ENCODE peak calls at places on chromosomes 11 and 22, in seven cellular contexts. C is AG04449, E is pancreas, I is HCT116, F is germinal center, R is GM04504, Q is PC-9. K is an unnamed sample.
A peak's percentile ranks its signal among the peaks of the same experiment; 100 is the strongest.

GRCh38 chr11:86608251-86608799 is 64.1 kb downstream of the ME3 start:
- DNase-seq in C (no peak), E (peak; percentile 81), I (peak; percentile 67), F (peak; percentile 23), R (peak; percentile 56), Q (peak; percentile 72), K (no peak)

GRCh38 chr22:17717708-17718107 is 56.6 kb downstream of the BID start:
- DNase-seq in C (no peak), E (no peak), I (no peak), F (no peak), R (no peak), Q (no peak), K (no peak)

GRCh38 chr11:5655474-5655873 is 29.4 kb downstream of the TRIM5 start:
- DNase-seq in C (no peak), E (no peak), I (no peak), F (no peak), R (no peak), Q (no peak), K (no peak)

GRCh38 chr11:13861411-13861810 is 101.1 kb upstream of the SPON1 start:
- DNase-seq in C (no peak), E (no peak), I (no peak), F (peak; percentile 23), R (no peak), Q (no peak), K (no peak)

GRCh38 chr11:82043316-82043715 is 690.3 kb downstream of the FAM181B start:
- DNase-seq in C (no peak), E (no peak), I (no peak), F (no peak), R (peak; percentile 10), Q (no peak), K (no peak)

GRCh38 chr11:86116386-86116726 is 47.5 kb upstream of the PICALM start:
- DNase-seq in C (peak; percentile 87), E (no peak), I (no peak), F (no peak), R (peak; percentile 30), Q (peak; percentile 19), K (no peak)

GRCh38 chr11:64745523-64746328 is 1.8 kb upstream of the RASGRP2 start:
- DNase-seq in C (no peak), E (peak; percentile 50), I (no peak), F (peak; percentile 89), R (no peak), Q (peak; percentile 36), K (no peak)

GRCh38 chr22:32836286-32836859 is 34.9 kb downstream of the TIMP3 start:
- DNase-seq in C (no peak), E (no peak), I (no peak), F (peak; percentile 33), R (no peak), Q (peak; percentile 6), K (no peak)

GRCh38 chr22:46592390-46592872 is 27.8 kb upstream of the GRAMD4 start:
- DNase-seq in C (no peak), E (no peak), I (no peak), F (peak; percentile 71), R (peak; percentile 31), Q (no peak), K (no peak)

GRCh38 chr11:128421577-128421976 is 165.8 kb downstream of the ETS1 start:
- DNase-seq in C (no peak), E (no peak), I (no peak), F (no peak), R (no peak), Q (no peak), K (no peak)

GRCh38 chr11:65574147-65574962 is 1.5 kb upstream of the EHBP1L1 start:
- DNase-seq in C (peak; percentile 54), E (peak; percentile 87), I (peak; percentile 83), F (peak; percentile 93), R (peak; percentile 86), Q (peak; percentile 97), K (peak; percentile 84)

GRCh38 chr11:64560941-64561340 is 30.1 kb upstream of the SLC22A12 start:
- DNase-seq in C (no peak), E (no peak), I (no peak), F (no peak), R (no peak), Q (no peak), K (no peak)

GRCh38 chr11:81959341-81959740 is 774.3 kb downstream of the FAM181B start:
- DNase-seq in C (no peak), E (no peak), I (no peak), F (no peak), R (no peak), Q (no peak), K (no peak)

GRCh38 chr11:1060410-1060809 is 14.3 kb upstream of the MUC2 start:
- DNase-seq in C (no peak), E (no peak), I (no peak), F (no peak), R (no peak), Q (no peak), K (no peak)